ENCODE peak calls at places on chromosomes 5 and 9, in four cellular contexts. A is right atrium auricular region, C is fibroblast of lung, E is neural crest cell. Z is an unnamed sample.

GRCh38 chr5:142800776-142801494 is 30.8 kb downstream of the ARHGAP26 start:
- DNase-seq in A (no peak), C (no peak), E (no peak), Z (no peak)

GRCh38 chr5:107621089-107621488 is 49.6 kb downstream of the EFNA5 start:
- DNase-seq in A (no peak), C (no peak), E (no peak), Z (no peak)

GRCh38 chr5:135934939-135935338 is 19.8 kb downstream of the LECT2 start:
- DNase-seq in A (no peak), C (peak), E (no peak), Z (peak)

GRCh38 chr5:86565197-86565789 is 52.4 kb upstream of the COX7C start:
- DNase-seq in A (no peak), C (no peak), E (no peak), Z (no peak)

GRCh38 chr5:63963080-63963735 is 963 bp upstream of the HTR1A start:
- DNase-seq in A (no peak), C (peak), E (peak), Z (peak)

GRCh38 chr9:96420468-96421219 is 2.5 kb upstream of the ZNF367 start:
- DNase-seq in A (peak), C (peak), E (no peak), Z (peak)

GRCh38 chr5:132085686-132086085 is 12.1 kb downstream of the CSF2 start:
- DNase-seq in A (no peak), C (no peak), E (no peak), Z (no peak)

GRCh38 chr9:109304350-109304749 is 16.5 kb downstream of the EPB41L4B start:
- DNase-seq in A (no peak), C (no peak), E (no peak), Z (no peak)

GRCh38 chr5:149616727-149617284 is 35.5 kb downstream of the ARHGEF37 start:
- DNase-seq in A (no peak), C (no peak), E (no peak), Z (no peak)

GRCh38 chr5:10034008-10034407 is 215.7 kb downstream of the ATPSCKMT start:
- DNase-seq in A (no peak), C (no peak), E (no peak), Z (no peak)

GRCh38 chr5:17355585-17356346 is 138.3 kb downstream of the BASP1 start:
- DNase-seq in A (no peak), C (peak), E (no peak), Z (peak)

GRCh38 chr9:124779368-124780059 is 2.6 kb downstream of the OLFML2A start:
- DNase-seq in A (peak), C (peak), E (no peak), Z (peak)

GRCh38 chr5:87298687-87299362 is 31.1 kb downstream of the RASA1 start:
- DNase-seq in A (no peak), C (peak), E (no peak), Z (no peak)

GRCh38 chr9:72540348-72540873 is 19.0 kb downstream of the TMC1 start:
- DNase-seq in A (no peak), C (peak), E (no peak), Z (peak)

GRCh38 chr9:124212381-124213050 is 45.2 kb upstream of the NEK6 start:
- DNase-seq in A (no peak), C (peak), E (no peak), Z (peak)

GRCh38 chr5:55535199-55535905 is 588 bp upstream of the PLPP1 start:
- DNase-seq in A (no peak), C (no peak), E (no peak), Z (no peak)

GRCh38 chr9:92064711-92065110 is 50.5 kb downstream of the SPTLC1 start:
- DNase-seq in A (no peak), C (peak), E (no peak), Z (peak)

GRCh38 chr9:15846611-15847010 is 293.8 kb downstream of the CCDC171 start:
- DNase-seq in A (no peak), C (no peak), E (no peak), Z (no peak)

GRCh38 chr9:113542741-113543140 is 79.2 kb downstream of the RGS3 start:
- DNase-seq in A (no peak), C (no peak), E (no peak), Z (no peak)

GRCh38 chr5:82364497-82364896 is 86.3 kb upstream of the RPS23 start:
- DNase-seq in A (no peak), C (peak), E (no peak), Z (peak)

GRCh38 chr9:5922192-5922591 is 31.5 kb downstream of the MLANA start:
- DNase-seq in A (no peak), C (no peak), E (no peak), Z (no peak)

GRCh38 chr9:95565982-95566381 is 49.2 kb upstream of the PTCH1 start:
- DNase-seq in A (no peak), C (no peak), E (no peak), Z (no peak)

GRCh38 chr5:96124589-96124988 is 162.9 kb upstream of the ELL2 start:
- DNase-seq in A (no peak), C (peak), E (no peak), Z (peak)

GRCh38 chr5:40680741-40681350 is 1.1 kb downstream of the PTGER4 start:
- DNase-seq in A (no peak), C (no peak), E (no peak), Z (no peak)
- TF ChIP-seq CTCF in A (peak), C (no peak), E (peak), Z (peak)

GRCh38 chr5:178077751-178078150 is 35.6 kb upstream of the N4BP3 start:
- DNase-seq in A (no peak), C (no peak), E (no peak), Z (no peak)

GRCh38 chr5:178072749-178073148 is 40.6 kb upstream of the N4BP3 start:
- DNase-seq in A (no peak), C (no peak), E (no peak), Z (no peak)

GRCh38 chr5:178078197-178078995 is 34.9 kb upstream of the N4BP3 start:
- DNase-seq in A (no peak), C (peak), E (no peak), Z (peak)

GRCh38 chr5:178071108-178071507 is 42.2 kb upstream of the N4BP3 start:
- DNase-seq in A (no peak), C (no peak), E (no peak), Z (no peak)

GRCh38 chr5:178074266-178074952 is 38.9 kb upstream of the N4BP3 start:
- DNase-seq in A (no peak), C (peak), E (peak), Z (no peak)
- TF ChIP-seq CTCF in A (no peak), C (no peak), E (no peak), Z (peak)

GRCh38 chr5:26482817-26483375 is 555.5 kb downstream of the CDH9 start:
- DNase-seq in A (no peak), C (peak), E (peak), Z (no peak)
- TF ChIP-seq CTCF in A (peak), C (no peak), E (peak), Z (peak)

GRCh38 chr5:155004138-155004744 is 9.3 kb upstream of the KIF4B start:
- DNase-seq in A (no peak), C (no peak), E (no peak), Z (no peak)
- TF ChIP-seq CTCF in A (peak), C (peak), E (peak), Z (peak)